ENCODE peak calls at places on chromosomes 11 and 22, in seven cellular contexts. L is hepatocyte; G is upper lobe of right lung; W is body of pancreas; B is CD8-positive, alpha-beta T cell; K is spleen; V is H9. R is an unnamed sample.

GRCh38 chr11:2519879-2520735 is 75.3 kb downstream of the KCNQ1 start:
- DNase-seq in W (peak; percentile 6), V (peak; percentile 13), L (no peak), K (peak; percentile 57), B (no peak), G (peak; percentile 56), R (peak; percentile 11)

GRCh38 chr11:75286826-75287465 is 46.4 kb downstream of the TPBGL start:
- DNase-seq in G (no peak), V (no peak), K (no peak), B (no peak), W (no peak), L (no peak), R (no peak)

GRCh38 chr11:2796091-2796490 is 89.5 kb downstream of the CDKN1C start:
- DNase-seq in W (peak; percentile 8), B (no peak), K (peak; percentile 35), L (no peak), G (peak; percentile 52), V (no peak), R (no peak)

GRCh38 chr22:22787805-22788459 is 99.7 kb upstream of the IGLL5 start:
- DNase-seq in L (peak; percentile 75), G (no peak), K (peak; percentile 86), B (peak; percentile 63), V (peak; percentile 79), W (peak; percentile 66), R (peak; percentile 77)

GRCh38 chr11:65871811-65872548 is 620 bp downstream of the EFEMP2 start:
- DNase-seq in W (no peak), B (no peak), V (peak; percentile 67), L (peak; percentile 68), G (peak; percentile 72), K (no peak), R (no peak)

GRCh38 chr11:15617126-15617525 is 502.4 kb downstream of the INSC start:
- DNase-seq in B (no peak), K (no peak), V (no peak), W (no peak), L (no peak), G (no peak), R (no peak)

GRCh38 chr11:76824980-76825725 is 35.6 kb upstream of the ACER3 start:
- DNase-seq in W (no peak), V (no peak), L (no peak), G (no peak), K (no peak), B (no peak), R (no peak)

GRCh38 chr22:41330169-41330568 is 28.8 kb downstream of the ZC3H7B start:
- DNase-seq in G (no peak), L (no peak), K (no peak), W (no peak), V (no peak), B (no peak), R (no peak)

GRCh38 chr11:119361056-119361787 is 14.7 kb upstream of the MFRP start:
- DNase-seq in W (peak; percentile 81), L (peak; percentile 87), V (peak; percentile 82), G (peak; percentile 83), B (no peak), K (peak; percentile 37), R (no peak)

GRCh38 chr11:13220148-13220547 is 57.4 kb upstream of the BMAL1 start:
- DNase-seq in W (no peak), K (no peak), G (no peak), B (no peak), V (no peak), L (no peak), R (no peak)
- H3K4me1 ChIP-seq in W (no peaks in the 10 kb centered on the region), K (no peaks in the 10 kb centered on the region), G (no peaks in the 10 kb centered on the region), B (no peaks in the 10 kb centered on the region), V (no peaks in the 10 kb centered on the region), L (no peaks in the 10 kb centered on the region), R (peaks cover under 1% of the 10 kb centered on the region)

GRCh38 chr11:73326929-73327811 is 19.1 kb downstream of the ARHGEF17 start:
- DNase-seq in W (peak; percentile 37), B (no peak), L (no peak), K (no peak), V (no peak), G (no peak), R (no peak)
- H3K4me1 ChIP-seq in W (peaks cover 29% of the 10 kb centered on the region), B (no peaks in the 10 kb centered on the region), L (peaks cover 70% of the 10 kb centered on the region), K (peaks cover 18% of the 10 kb centered on the region), V (peaks cover 14% of the 10 kb centered on the region), G (peaks cover 78% of the 10 kb centered on the region), R (peaks cover 64% of the 10 kb centered on the region)

GRCh38 chr22:44680058-44680457 is 21.9 kb upstream of the PRR5 start:
- DNase-seq in L (no peak), B (no peak), V (no peak), K (no peak), W (no peak), G (no peak), R (no peak)
- H3K4me1 ChIP-seq in L (peaks cover 17% of the 10 kb centered on the region), B (peaks cover 57% of the 10 kb centered on the region), V (no peaks in the 10 kb centered on the region), K (peaks cover 13% of the 10 kb centered on the region), W (peaks cover 18% of the 10 kb centered on the region), G (peaks cover 13% of the 10 kb centered on the region), R (peaks cover 14% of the 10 kb centered on the region)

DNA sequence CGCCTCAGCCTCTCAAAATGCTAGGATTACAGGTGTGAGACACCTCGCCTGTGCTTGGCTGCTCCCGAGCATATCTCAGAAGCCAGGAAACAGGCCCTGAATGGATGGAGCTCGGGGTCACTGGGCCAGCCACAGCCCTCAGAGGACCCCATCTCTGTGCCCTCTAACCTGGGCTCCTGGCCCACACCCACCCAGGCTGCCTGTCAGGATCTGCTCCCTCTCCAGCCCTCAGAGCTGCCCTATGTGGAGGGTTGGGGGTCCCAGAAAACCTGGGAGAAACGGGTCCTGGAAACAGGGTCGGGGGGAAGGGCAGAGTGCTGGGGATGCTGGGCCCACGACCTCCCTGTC is 5.2 kb upstream of the CCDC188 start:
- DNase-seq in L (no peak), K (no peak), V (no peak), B (no peak), G (no peak), W (no peak), R (no peak)
- H3K4me1 ChIP-seq in L (no peaks in the 10 kb centered on the region), K (peaks cover 4% of the 10 kb centered on the region), V (no peaks in the 10 kb centered on the region), B (no peaks in the 10 kb centered on the region), G (no peaks in the 10 kb centered on the region), W (peaks cover 7% of the 10 kb centered on the region), R (peaks cover 4% of the 10 kb centered on the region)

GRCh38 chr22:48054596-48054995 is 1292.1 kb downstream of the TBC1D22A start:
- DNase-seq in V (peak; percentile 8), K (no peak), W (no peak), L (no peak), B (no peak), G (peak; percentile 23), R (no peak)

GRCh38 chr22:48055827-48056226 is 1293.4 kb downstream of the TBC1D22A start:
- DNase-seq in B (no peak), K (no peak), L (no peak), G (peak; percentile 32), W (no peak), V (no peak), R (no peak)

GRCh38 chr22:48052621-48052890 is 1290.1 kb downstream of the TBC1D22A start:
- DNase-seq in W (no peak), K (no peak), V (peak; percentile 13), L (no peak), G (peak; percentile 42), B (no peak), R (no peak)

GRCh38 chr22:48055185-48055584 is 1292.7 kb downstream of the TBC1D22A start:
- DNase-seq in G (no peak), K (no peak), B (no peak), V (no peak), L (no peak), W (no peak), R (no peak)

DNA sequence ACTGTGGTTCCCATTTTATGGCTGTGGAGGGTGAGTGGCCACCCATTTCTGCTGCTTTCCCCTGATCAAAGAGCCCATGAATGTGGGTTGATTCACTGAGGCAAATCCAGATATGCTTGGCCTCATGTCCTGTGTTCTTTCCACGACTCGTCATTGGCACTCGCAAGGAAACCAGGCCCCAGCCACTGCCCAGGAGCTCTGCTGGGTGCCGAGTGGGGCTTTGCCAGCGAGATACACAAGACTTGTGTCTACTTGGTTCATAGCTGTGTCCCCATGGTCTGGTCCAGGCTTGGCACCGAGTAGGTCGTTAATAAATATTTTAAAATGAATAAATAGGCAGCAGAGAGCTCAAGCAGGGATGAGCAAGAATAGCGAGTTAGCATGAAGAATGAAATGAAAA is 1291.5 kb downstream of the TBC1D22A start:
- DNase-seq in W (no peak), V (peak; percentile 13), G (peak; percentile 41), L (no peak), B (no peak), K (no peak), R (no peak)
- H3K4me1 ChIP-seq in W (no peaks in the 10 kb centered on the region), V (no peaks in the 10 kb centered on the region), G (no peaks in the 10 kb centered on the region), L (no peaks in the 10 kb centered on the region), B (no peaks in the 10 kb centered on the region), K (no peaks in the 10 kb centered on the region), R (no peaks in the 10 kb centered on the region)

R was measured in testis.